ENCODE peak calls at places on chromosomes 16 and 17, in five cellular contexts. One of them, this sample, is unnamed.

GRCh38 chr17:21513012-21513570 is 136.9 kb downstream of the KCNJ12 start:
- DNase-seq in PC-9: peak
- DNase-seq in mucosa of descending colon: peak
- DNase-seq in fibroblast of mammary gland: peak
- DNase-seq in HFF-Myc: peak
- DNase-seq in this sample: peak

GRCh38 chr17:6381052-6381451 is 53.9 kb downstream of the AIPL1 start:
- DNase-seq in PC-9: no peak
- DNase-seq in mucosa of descending colon: no peak
- DNase-seq in fibroblast of mammary gland: no peak
- DNase-seq in HFF-Myc: no peak
- DNase-seq in this sample: peak

GRCh38 chr17:7237761-7238417 is 1.4 kb downstream of the PHF23 start:
- DNase-seq in PC-9: peak
- DNase-seq in mucosa of descending colon: peak
- DNase-seq in fibroblast of mammary gland: peak
- DNase-seq in HFF-Myc: no peak
- DNase-seq in this sample: peak

GRCh38 chr17:27477971-27478684 is 21.9 kb downstream of the KSR1 start:
- DNase-seq in PC-9: no peak
- DNase-seq in mucosa of descending colon: no peak
- DNase-seq in fibroblast of mammary gland: no peak
- DNase-seq in HFF-Myc: no peak
- DNase-seq in this sample: no peak

GRCh38 chr16:13997933-13998332 is 73.2 kb upstream of the MRTFB start:
- DNase-seq in PC-9: no peak
- DNase-seq in mucosa of descending colon: no peak
- DNase-seq in fibroblast of mammary gland: no peak
- DNase-seq in HFF-Myc: no peak
- DNase-seq in this sample: no peak

GRCh38 chr17:18981642-18982424 is 22.7 kb downstream of the FAM83G start:
- DNase-seq in PC-9: peak
- DNase-seq in mucosa of descending colon: peak
- DNase-seq in fibroblast of mammary gland: peak
- DNase-seq in HFF-Myc: no peak
- DNase-seq in this sample: peak

GRCh38 chr16:8935989-8936388 is 27.7 kb downstream of the USP7 start:
- DNase-seq in PC-9: no peak
- DNase-seq in mucosa of descending colon: no peak
- DNase-seq in fibroblast of mammary gland: no peak
- DNase-seq in HFF-Myc: no peak
- DNase-seq in this sample: no peak

GRCh38 chr16:49148410-49148809 is 133.2 kb downstream of the CBLN1 start:
- DNase-seq in PC-9: no peak
- DNase-seq in mucosa of descending colon: no peak
- DNase-seq in fibroblast of mammary gland: no peak
- DNase-seq in HFF-Myc: no peak
- DNase-seq in this sample: no peak

GRCh38 chr17:9022553-9023388 is 1.5 kb downstream of the NTN1 start:
- DNase-seq in PC-9: no peak
- DNase-seq in mucosa of descending colon: no peak
- DNase-seq in fibroblast of mammary gland: peak
- DNase-seq in HFF-Myc: no peak
- DNase-seq in this sample: no peak

GRCh38 chr17:32281011-32281451 is 15.4 kb downstream of the RHBDL3 start:
- DNase-seq in PC-9: peak
- DNase-seq in mucosa of descending colon: no peak
- DNase-seq in fibroblast of mammary gland: no peak
- DNase-seq in HFF-Myc: no peak
- DNase-seq in this sample: no peak

GRCh38 chr16:75116081-75116910 is at the start of gene LDHD:
- DNase-seq in PC-9: peak
- DNase-seq in mucosa of descending colon: peak
- DNase-seq in fibroblast of mammary gland: peak
- DNase-seq in HFF-Myc: no peak
- DNase-seq in this sample: peak

GRCh38 chr16:69613283-69614154 is 47.8 kb downstream of the NFAT5 start:
- DNase-seq in PC-9: peak
- DNase-seq in mucosa of descending colon: no peak
- DNase-seq in fibroblast of mammary gland: peak
- DNase-seq in HFF-Myc: no peak
- DNase-seq in this sample: no peak

GRCh38 chr17:61689610-61690180 is 98.7 kb upstream of the NACA2 start:
- DNase-seq in PC-9: no peak
- DNase-seq in mucosa of descending colon: no peak
- DNase-seq in fibroblast of mammary gland: peak
- DNase-seq in HFF-Myc: peak
- DNase-seq in this sample: peak

GRCh38 chr17:28293994-28294393 is 25.0 kb upstream of the TMEM97 start:
- DNase-seq in PC-9: no peak
- DNase-seq in mucosa of descending colon: no peak
- DNase-seq in fibroblast of mammary gland: no peak
- DNase-seq in HFF-Myc: no peak
- DNase-seq in this sample: no peak

GRCh38 chr17:72295916-72296315 is 175.1 kb downstream of the SOX9 start:
- DNase-seq in PC-9: no peak
- DNase-seq in mucosa of descending colon: no peak
- DNase-seq in fibroblast of mammary gland: no peak
- DNase-seq in HFF-Myc: no peak
- DNase-seq in this sample: no peak

GRCh38 chr16:86505899-86506864 is 4.1 kb upstream of the FOXF1 start:
- DNase-seq in PC-9: no peak
- DNase-seq in mucosa of descending colon: no peak
- DNase-seq in fibroblast of mammary gland: no peak
- DNase-seq in HFF-Myc: no peak
- DNase-seq in this sample: no peak

GRCh38 chr17:34892864-34893263 is 68.4 kb downstream of the CCT6B start:
- DNase-seq in PC-9: peak
- DNase-seq in mucosa of descending colon: no peak
- DNase-seq in fibroblast of mammary gland: no peak
- DNase-seq in HFF-Myc: no peak
- DNase-seq in this sample: no peak

GRCh38 chr16:4053663-4054479 is 62.4 kb downstream of the ADCY9 start:
- DNase-seq in PC-9: peak
- DNase-seq in mucosa of descending colon: no peak
- DNase-seq in fibroblast of mammary gland: peak
- DNase-seq in HFF-Myc: peak
- DNase-seq in this sample: peak

GRCh38 chr16:48165961-48166578 is 10.3 kb upstream of the ABCC12 start:
- DNase-seq in PC-9: no peak
- DNase-seq in mucosa of descending colon: no peak
- DNase-seq in fibroblast of mammary gland: no peak
- DNase-seq in HFF-Myc: no peak
- DNase-seq in this sample: no peak

GRCh38 chr16:11355862-11356261 is 10.6 kb downstream of the RMI2 start:
- DNase-seq in PC-9: no peak
- DNase-seq in mucosa of descending colon: no peak
- DNase-seq in fibroblast of mammary gland: no peak
- DNase-seq in HFF-Myc: no peak
- DNase-seq in this sample: no peak

GRCh38 chr17:4735825-4736651 is 3.6 kb upstream of the ZMYND15 start:
- DNase-seq in PC-9: no peak
- DNase-seq in mucosa of descending colon: no peak
- DNase-seq in fibroblast of mammary gland: no peak
- DNase-seq in HFF-Myc: no peak
- DNase-seq in this sample: peak

GRCh38 chr17:77963441-77963840 is 4.9 kb downstream of the TNRC6C start:
- DNase-seq in PC-9: no peak
- DNase-seq in mucosa of descending colon: no peak
- DNase-seq in fibroblast of mammary gland: peak
- DNase-seq in HFF-Myc: peak
- DNase-seq in this sample: peak

GRCh38 chr16:11004957-11005610 is 60.7 kb downstream of the CLEC16A start:
- DNase-seq in PC-9: no peak
- DNase-seq in mucosa of descending colon: no peak
- DNase-seq in fibroblast of mammary gland: peak
- DNase-seq in HFF-Myc: no peak
- DNase-seq in this sample: peak

GRCh38 chr17:28756025-28756804 is 12.4 kb downstream of the TRAF4 start:
- DNase-seq in PC-9: no peak
- DNase-seq in mucosa of descending colon: no peak
- DNase-seq in fibroblast of mammary gland: no peak
- DNase-seq in HFF-Myc: no peak
- DNase-seq in this sample: no peak

DNA sequence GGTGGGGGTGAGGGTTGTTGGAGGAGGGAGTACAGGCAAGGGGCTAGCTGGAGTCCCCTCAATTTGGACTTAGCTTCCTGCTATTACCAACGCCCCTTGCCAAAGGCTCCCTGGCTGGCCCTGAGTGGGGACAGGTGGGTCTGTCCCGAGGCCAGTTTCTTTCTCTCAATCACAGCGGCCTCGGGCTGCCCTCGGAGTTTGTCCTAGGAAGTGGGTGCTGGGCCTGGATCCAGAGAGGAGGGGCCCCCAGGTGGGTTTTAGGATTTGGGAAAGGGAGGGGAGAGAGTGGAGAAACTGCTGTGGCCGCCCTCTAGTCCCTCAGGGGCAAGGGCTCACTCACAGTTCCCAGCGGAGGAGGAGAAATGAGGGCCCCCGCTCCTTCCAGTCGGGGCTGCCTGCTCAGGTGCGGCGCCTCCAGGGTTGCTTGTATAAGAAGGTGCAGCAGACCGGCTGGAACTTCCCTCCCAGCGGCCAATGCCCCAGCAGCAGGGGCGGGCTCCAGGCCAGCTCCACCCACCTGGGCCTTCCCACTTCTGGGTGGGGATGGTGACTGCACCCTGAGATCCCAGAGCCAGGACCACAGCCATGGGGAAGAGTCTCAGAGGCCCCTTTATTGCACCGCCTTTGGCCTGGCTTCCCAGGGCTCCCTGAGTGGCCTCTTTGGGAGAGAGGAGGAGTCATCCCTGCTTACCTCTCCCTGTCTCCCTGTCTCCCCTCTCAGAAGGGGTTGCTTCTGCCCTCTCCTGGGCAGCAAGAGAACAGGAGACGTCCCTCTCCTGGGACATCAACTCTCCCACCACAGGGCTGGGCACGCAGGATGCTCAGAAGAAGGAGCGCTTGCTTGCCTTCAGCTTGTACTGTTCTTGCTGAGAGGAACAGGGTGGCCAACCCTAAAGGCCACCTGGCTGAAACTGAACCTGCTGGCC is 112.0 kb upstream of the SMURF2 start:
- DNase-seq in PC-9: peak
- DNase-seq in mucosa of descending colon: peak
- DNase-seq in fibroblast of mammary gland: peak
- DNase-seq in HFF-Myc: peak
- DNase-seq in this sample: peak
- H3K4me3 ChIP-seq in PC-9: peak
- H3K4me3 ChIP-seq in mucosa of descending colon: no peak
- H3K4me3 ChIP-seq in fibroblast of mammary gland: no peak
- H3K4me3 ChIP-seq in HFF-Myc: no peak
- H3K4me3 ChIP-seq in this sample: no peak

DNA sequence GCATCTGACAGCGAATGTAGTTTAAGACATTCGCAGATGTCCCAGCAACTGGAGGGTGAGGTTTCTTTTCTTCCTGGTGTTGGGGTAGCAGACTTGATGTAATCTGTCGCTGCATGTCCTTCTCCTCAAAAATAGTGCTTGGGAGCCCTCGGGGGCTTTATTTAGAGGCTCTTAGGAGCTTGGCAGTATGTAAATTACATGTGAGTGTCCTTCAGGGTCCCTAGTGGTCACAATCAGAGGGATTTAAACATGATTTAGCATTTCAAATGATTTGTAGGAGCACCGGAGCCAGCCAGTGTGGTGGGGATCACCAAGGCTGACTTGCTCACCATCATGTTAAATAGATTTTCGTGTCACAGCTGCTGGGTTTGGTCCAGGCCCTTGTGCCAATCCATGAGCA is 8.8 kb upstream of the SALL1 start:
- DNase-seq in PC-9: no peak
- DNase-seq in mucosa of descending colon: no peak
- DNase-seq in fibroblast of mammary gland: no peak
- DNase-seq in HFF-Myc: no peak
- DNase-seq in this sample: no peak
- TF ChIP-seq CTCF in PC-9: no peak
- TF ChIP-seq CTCF in mucosa of descending colon: no peak
- TF ChIP-seq CTCF in fibroblast of mammary gland: no peak
- TF ChIP-seq CTCF in HFF-Myc: no peak
- TF ChIP-seq CTCF in this sample: no peak

GRCh38 chr17:44489581-44489980 is 13.6 kb downstream of the GPATCH8 start:
- DNase-seq in PC-9: no peak
- DNase-seq in mucosa of descending colon: no peak
- DNase-seq in fibroblast of mammary gland: no peak
- DNase-seq in HFF-Myc: no peak
- DNase-seq in this sample: no peak

GRCh38 chr17:44492706-44493272 is 10.4 kb downstream of the GPATCH8 start:
- DNase-seq in PC-9: no peak
- DNase-seq in mucosa of descending colon: no peak
- DNase-seq in fibroblast of mammary gland: no peak
- DNase-seq in HFF-Myc: no peak
- DNase-seq in this sample: no peak

DNA sequence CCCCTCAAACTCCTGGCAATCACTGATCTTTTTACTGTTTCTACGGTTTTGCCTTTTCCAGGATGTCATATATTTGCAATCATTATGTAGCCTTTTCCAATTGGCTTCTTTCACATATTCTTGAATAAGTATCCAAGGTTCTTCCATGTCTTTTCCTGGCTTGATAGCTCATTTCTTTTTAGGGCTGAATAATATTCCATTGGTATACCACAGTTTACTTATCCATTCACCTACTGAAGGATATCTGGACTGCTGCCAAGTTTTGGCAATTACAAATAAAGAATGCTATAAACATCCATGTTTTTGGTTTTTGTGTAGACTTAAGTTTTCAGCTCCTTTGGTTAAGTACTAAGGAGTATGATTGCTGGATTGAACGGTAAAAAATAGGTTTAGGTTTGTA is 16.0 kb downstream of the GPATCH8 start:
- DNase-seq in PC-9: no peak
- DNase-seq in mucosa of descending colon: no peak
- DNase-seq in fibroblast of mammary gland: no peak
- DNase-seq in HFF-Myc: no peak
- DNase-seq in this sample: no peak
- H3K4me3 ChIP-seq in PC-9: no peak
- H3K4me3 ChIP-seq in mucosa of descending colon: no peak
- H3K4me3 ChIP-seq in fibroblast of mammary gland: no peak
- H3K4me3 ChIP-seq in HFF-Myc: no peak
- H3K4me3 ChIP-seq in this sample: no peak

GRCh38 chr16:79798416-79799053 is 198.0 kb upstream of the MAF start:
- DNase-seq in PC-9: no peak
- DNase-seq in mucosa of descending colon: no peak
- DNase-seq in fibroblast of mammary gland: no peak
- DNase-seq in HFF-Myc: no peak
- DNase-seq in this sample: no peak
- TF ChIP-seq CTCF in PC-9: no peak
- TF ChIP-seq CTCF in mucosa of descending colon: no peak
- TF ChIP-seq CTCF in fibroblast of mammary gland: no peak
- TF ChIP-seq CTCF in HFF-Myc: no peak
- TF ChIP-seq CTCF in this sample: no peak

GRCh38 chr16:65855171-65856145 is 511.0 kb upstream of the CDH5 start:
- DNase-seq in PC-9: no peak
- DNase-seq in mucosa of descending colon: no peak
- DNase-seq in fibroblast of mammary gland: no peak
- DNase-seq in HFF-Myc: no peak
- DNase-seq in this sample: no peak
- H3K4me3 ChIP-seq in PC-9: no peak
- H3K4me3 ChIP-seq in mucosa of descending colon: no peak
- H3K4me3 ChIP-seq in fibroblast of mammary gland: no peak
- H3K4me3 ChIP-seq in HFF-Myc: no peak
- H3K4me3 ChIP-seq in this sample: no peak

GRCh38 chr17:45719335-45720071 is 64.6 kb upstream of the CRHR1 start:
- DNase-seq in PC-9: peak
- DNase-seq in mucosa of descending colon: no peak
- DNase-seq in fibroblast of mammary gland: peak
- DNase-seq in HFF-Myc: peak
- DNase-seq in this sample: peak
- TF ChIP-seq CTCF in PC-9: peak
- TF ChIP-seq CTCF in mucosa of descending colon: no peak
- TF ChIP-seq CTCF in fibroblast of mammary gland: peak
- TF ChIP-seq CTCF in HFF-Myc: peak
- TF ChIP-seq CTCF in this sample: peak